ENCODE peak calls at places on chromosomes 11 and 22, in six cellular contexts. Y is GM12878, I is ovary, A is sigmoid colon, X is upper lobe of right lung, U is adrenal gland. Z is an unnamed sample. For H3K4me1, the result is how much of the 10 kb centered on the place peaks cover.

GRCh38 chr11:112797072-112797471 is 164.1 kb upstream of the NCAM1 start:
- DNase-seq in I (no peak), X (no peak), U (no peak), A (no peak), Y (no peak), Z (no peak)

GRCh38 chr22:31607696-31608095 is 54.3 kb downstream of the PISD start:
- DNase-seq in Y (no peak), X (no peak), I (no peak), A (peak), U (no peak), Z (no peak)

GRCh38 chr22:37999236-37999635 is 14.9 kb upstream of the SOX10 start:
- DNase-seq in A (no peak), U (no peak), I (no peak), Y (no peak), X (no peak), Z (peak)

GRCh38 chr22:31029276-31029675 is 51.8 kb upstream of the SMTN start:
- DNase-seq in Y (no peak), U (no peak), I (no peak), X (no peak), A (no peak), Z (no peak)

GRCh38 chr11:92735039-92735438 is 234.4 kb upstream of the MTNR1B start:
- DNase-seq in I (no peak), X (no peak), Y (no peak), A (no peak), U (no peak), Z (no peak)

GRCh38 chr11:103109818-103110388 is 677 bp downstream of the DYNC2H1 start:
- DNase-seq in Y (no peak), A (no peak), U (peak), I (no peak), X (no peak), Z (no peak)

GRCh38 chr11:8533332-8533731 is 60.7 kb downstream of the STK33 start:
- DNase-seq in X (no peak), U (no peak), Y (peak), I (no peak), A (no peak), Z (peak)

GRCh38 chr11:60265373-60266214 is 14.9 kb upstream of the MS4A4A start:
- DNase-seq in I (no peak), U (no peak), A (no peak), X (no peak), Y (peak), Z (peak)

GRCh38 chr22:50145741-50146439 is 24.6 kb upstream of the PANX2 start:
- DNase-seq in U (no peak), X (no peak), Y (no peak), A (no peak), I (no peak), Z (no peak)

GRCh38 chr11:111624602-111625001 is 22.4 kb downstream of the SIK2 start:
- DNase-seq in I (no peak), U (no peak), Y (no peak), X (no peak), A (no peak), Z (no peak)

GRCh38 chr11:64916848-64917662 is at the start of gene ATG2A:
- DNase-seq in I (peak), Y (peak), A (peak), X (peak), U (peak), Z (peak)

GRCh38 chr11:121459413-121460041 is 6.8 kb upstream of the SORL1-AS1 start:
- DNase-seq in I (no peak), A (no peak), X (no peak), U (no peak), Y (no peak), Z (no peak)

GRCh38 chr11:72696866-72697428 is 22.7 kb upstream of the PDE2A start:
- DNase-seq in X (no peak), I (no peak), U (no peak), Y (no peak), A (peak), Z (no peak)

GRCh38 chr11:103111400-103111799 is 2.2 kb downstream of the DYNC2H1 start:
- DNase-seq in A (no peak), X (no peak), U (no peak), I (no peak), Y (no peak), Z (no peak)

GRCh38 chr11:128884703-128885338 is 6.3 kb upstream of the KCNJ5 start:
- DNase-seq in A (peak), Y (no peak), I (peak), X (no peak), U (peak), Z (no peak)

GRCh38 chr11:120068114-120068573 is 69.8 kb downstream of the TRIM29 start:
- DNase-seq in A (no peak), Y (no peak), U (no peak), X (no peak), I (no peak), Z (no peak)

GRCh38 chr22:27810566-27810965 is 9.0 kb upstream of the MN1 start:
- DNase-seq in I (peak), X (no peak), Y (no peak), U (peak), A (peak), Z (no peak)

GRCh38 chr11:72802822-72803221 is 9.0 kb upstream of the STARD10 start:
- DNase-seq in U (no peak), I (no peak), X (no peak), Y (no peak), A (no peak), Z (no peak)

GRCh38 chr22:22943521-22944267 is 56.1 kb downstream of the IGLL5 start:
- DNase-seq in U (peak), X (peak), A (no peak), I (no peak), Y (no peak), Z (no peak)
- H3K4me1 ChIP-seq in U (under half), X (under half), A (under half), I (under half), Y (half or more), Z (under half)

DNA sequence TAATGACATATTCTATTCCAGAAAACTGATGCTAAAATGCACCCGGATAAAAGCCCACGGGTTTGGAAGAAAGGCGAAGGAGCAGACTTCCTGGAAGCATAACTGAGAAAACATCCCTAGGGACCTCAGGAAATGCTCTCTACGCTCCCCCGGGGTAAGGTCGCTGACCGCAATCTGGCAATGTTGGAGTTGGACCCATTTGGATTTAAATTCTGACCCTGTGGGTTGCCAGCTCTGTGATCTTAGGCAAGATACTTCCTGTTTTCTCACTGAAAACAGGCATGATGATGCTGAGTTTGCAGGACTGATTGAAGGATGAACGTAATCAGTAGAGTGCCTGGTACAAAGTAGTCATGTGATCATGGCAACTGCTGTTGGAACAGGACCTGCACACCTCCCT is 1054.0 kb downstream of the NTM start:
- DNase-seq in A (no peak), I (no peak), Y (no peak), U (no peak), X (no peak), Z (no peak)
- TF ChIP-seq CTCF in A (no peak), I (no peak), Y (no peak), U (no peak), X (no peak), Z (no peak)

GRCh38 chr11:85758480-85759039 is 52.4 kb downstream of the SYTL2 start:
- DNase-seq in X (no peak), A (no peak), Y (no peak), I (no peak), U (no peak), Z (no peak)

GRCh38 chr11:85762226-85762625 is 48.7 kb downstream of the SYTL2 start:
- DNase-seq in Y (no peak), X (no peak), U (no peak), I (no peak), A (no peak), Z (no peak)

GRCh38 chr11:85758026-85758425 is 52.9 kb downstream of the SYTL2 start:
- DNase-seq in X (no peak), I (no peak), A (no peak), U (no peak), Y (no peak), Z (no peak)

GRCh38 chr11:85756401-85757200 is 54.3 kb downstream of the SYTL2 start:
- DNase-seq in U (no peak), X (no peak), Y (no peak), I (no peak), A (no peak), Z (peak)

GRCh38 chr11:85759915-85760314 is 51.0 kb downstream of the SYTL2 start:
- DNase-seq in Y (no peak), I (no peak), A (no peak), X (no peak), U (no peak), Z (peak)
- H3K27ac ChIP-seq in Y (no peak), I (no peak), A (no peak), X (no peak), U (no peak), Z (no peak)

DNA sequence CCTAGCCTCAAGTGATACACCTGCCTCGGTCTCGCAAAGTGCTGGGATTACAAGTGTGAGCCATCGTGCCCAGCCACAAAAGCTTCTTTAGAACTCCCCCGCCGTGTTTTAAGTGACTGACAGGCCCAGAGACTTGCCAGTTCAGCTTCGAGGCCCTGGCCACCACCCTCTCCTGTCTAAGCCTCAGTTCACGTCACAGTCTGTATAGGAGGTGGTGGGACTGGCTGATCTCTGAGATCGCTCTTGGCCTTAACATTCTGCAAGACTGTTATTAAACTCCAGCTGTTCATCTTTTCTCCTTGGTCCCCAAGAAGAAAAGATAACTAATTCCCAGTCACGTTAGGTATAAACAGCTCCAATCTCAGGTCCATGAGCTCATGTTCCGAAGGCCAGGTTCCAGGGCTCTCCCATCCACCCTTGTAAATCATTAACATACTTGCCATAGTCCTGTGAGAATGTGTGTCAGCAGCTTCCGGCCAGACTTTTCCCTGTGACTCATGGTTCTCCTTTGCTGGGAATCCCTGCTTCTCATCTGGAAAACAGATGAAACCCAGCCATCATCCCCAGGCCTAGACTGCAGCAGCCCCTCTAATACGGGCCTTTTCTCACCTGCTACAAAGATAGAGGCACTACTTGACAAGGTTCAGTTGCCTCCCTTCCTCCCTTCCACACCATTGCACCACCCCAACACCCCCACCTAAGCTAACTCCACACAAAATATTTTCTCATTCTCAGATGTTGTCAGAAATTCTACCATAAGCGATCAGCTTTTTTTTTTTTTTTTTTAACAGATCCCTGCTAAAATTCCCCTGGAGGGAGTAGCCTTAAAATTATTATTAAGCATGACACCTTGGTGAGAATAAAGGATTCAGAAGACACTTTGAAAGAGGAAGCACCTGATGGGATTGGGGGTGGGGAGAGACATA is 5.6 kb upstream of the KIAA0930 start:
- DNase-seq in U (peak), I (peak), X (no peak), A (peak), Y (no peak), Z (peak)
- H3K4me1 ChIP-seq in U (under half), I (under half), X (under half), A (under half), Y (under half), Z (under half)

GRCh38 chr11:124405611-124406010 is 6.8 kb upstream of the OR8B3 start:
- DNase-seq in I (no peak), A (no peak), U (no peak), Y (no peak), X (no peak), Z (peak)
- TF ChIP-seq CTCF in I (no peak), A (no peak), U (no peak), Y (no peak), X (no peak), Z (no peak)

DNA sequence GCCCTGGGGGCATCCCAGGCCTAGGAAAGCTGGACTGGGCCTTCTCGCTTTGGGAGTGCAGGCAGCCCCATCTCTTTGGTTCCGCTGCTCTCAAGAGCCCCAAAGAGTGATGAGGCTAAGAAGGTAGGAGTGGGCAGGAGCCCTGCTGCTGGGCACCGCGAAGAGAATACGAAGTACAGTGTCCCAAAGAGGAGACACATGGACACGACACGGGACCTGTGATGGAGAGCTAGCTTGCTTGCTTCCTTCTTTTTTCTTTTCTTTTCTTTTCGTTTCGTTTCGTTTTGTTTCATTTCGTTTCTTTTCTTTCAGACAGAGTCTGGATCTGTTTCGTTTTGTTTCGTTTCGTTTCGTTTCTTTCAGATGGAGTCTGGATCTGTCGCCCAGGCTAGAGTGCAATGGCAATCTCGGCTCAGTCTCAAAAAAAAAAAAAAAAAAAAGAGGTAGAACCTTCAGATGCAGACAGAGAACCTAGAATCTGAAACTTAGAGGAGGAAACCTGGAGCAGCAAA is 10.6 kb downstream of the MGAT3 start:
- DNase-seq in I (no peak), X (no peak), U (no peak), Y (no peak), A (no peak), Z (no peak)
- H3K27ac ChIP-seq in I (no peak), X (no peak), U (no peak), Y (peak), A (no peak), Z (no peak)

Z was measured in foreskin keratinocyte.